ENCODE peak calls at places on chromosomes 7 and 10, in six cellular contexts. J, M, E, O, S and W are unnamed samples. For H3K4me1, the result is how much of the 10 kb centered on the place peaks cover.

GRCh38 chr7:70322786-70323185 is 724.5 kb downstream of the AUTS2 start:
- DNase-seq in S (no peak), J (no peak), M (no peak), O (no peak), E (no peak), W (no peak)

GRCh38 chr7:19175241-19175640 is 30.0 kb upstream of the FERD3L start:
- DNase-seq in E (no peak), O (no peak), J (no peak), M (no peak), S (no peak), W (no peak)

GRCh38 chr7:83782628-83783027 is 133.7 kb upstream of the SEMA3E start:
- DNase-seq in S (no peak), M (no peak), J (peak), O (no peak), E (no peak), W (no peak)

GRCh38 chr10:43234471-43235041 is 32.3 kb downstream of the RASGEF1A start:
- DNase-seq in M (peak), S (no peak), E (no peak), J (no peak), O (peak), W (no peak)

GRCh38 chr7:118104812-118105441 is 79.0 kb upstream of the LSM8 start:
- DNase-seq in M (no peak), J (peak), O (no peak), E (peak), S (no peak), W (no peak)

GRCh38 chr7:38893061-38893460 is 15.9 kb downstream of the VPS41 start:
- DNase-seq in J (peak), S (no peak), E (no peak), M (no peak), O (no peak), W (no peak)

GRCh38 chr10:58810751-58811150 is 298.1 kb downstream of the BICC1 start:
- DNase-seq in S (no peak), J (peak), O (no peak), M (no peak), E (no peak), W (no peak)

GRCh38 chr7:141954334-141954733 is 7.6 kb upstream of the CLEC5A start:
- DNase-seq in M (no peak), O (no peak), S (no peak), E (peak), J (no peak), W (no peak)

GRCh38 chr7:132455306-132455705 is 121.0 kb downstream of the PLXNA4 start:
- DNase-seq in J (no peak), O (peak), S (no peak), E (no peak), M (no peak), W (no peak)

GRCh38 chr7:1939434-1940401 is 269.6 kb downstream of the ELFN1 start:
- DNase-seq in E (no peak), S (no peak), J (no peak), O (peak), M (no peak), W (no peak)

GRCh38 chr7:44158060-44158872 is 17.1 kb upstream of the MYL7 start:
- DNase-seq in O (no peak), M (no peak), E (no peak), S (no peak), J (no peak), W (no peak)

GRCh38 chr10:1022413-1022812 is 3.2 kb downstream of the IDI2 start:
- DNase-seq in S (no peak), J (no peak), E (peak), M (no peak), O (no peak), W (no peak)

GRCh38 chr10:1024103-1024502 is 1.6 kb downstream of the IDI2 start:
- DNase-seq in J (no peak), S (no peak), O (no peak), M (no peak), E (no peak), W (no peak)

GRCh38 chr10:1025684-1026083 is at the start of gene IDI2:
- DNase-seq in J (no peak), S (no peak), O (no peak), M (no peak), E (no peak), W (no peak)

GRCh38 chr10:1029838-1030237 is 4.2 kb upstream of the IDI2 start:
- DNase-seq in S (no peak), E (no peak), M (no peak), J (no peak), O (no peak), W (no peak)

DNA sequence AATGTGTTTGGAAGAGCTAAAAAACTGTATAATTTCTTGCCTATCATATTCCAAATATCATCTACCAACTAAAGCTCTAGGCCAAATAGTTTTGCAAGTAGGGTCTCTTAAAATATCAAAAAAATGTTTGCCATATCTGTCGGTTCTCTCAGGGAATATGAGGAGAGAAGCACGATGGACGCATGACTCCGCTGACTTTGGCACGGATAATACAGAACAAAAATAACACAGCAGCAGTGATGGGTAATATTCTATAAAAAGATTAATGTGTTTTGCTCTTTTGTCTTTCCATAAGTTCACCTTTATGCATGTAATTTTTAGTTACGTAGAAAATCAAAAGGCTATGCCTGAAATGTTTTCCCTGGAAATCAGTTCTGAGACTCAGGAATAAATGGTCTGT is 919 bp upstream of the IDI2 start:
- DNase-seq in E (no peak), O (no peak), J (no peak), S (no peak), M (no peak), W (no peak)
- H3K4me1 ChIP-seq in E (under half), O (under half), J (under half), S (under half), M (under half), W (under half)

DNA sequence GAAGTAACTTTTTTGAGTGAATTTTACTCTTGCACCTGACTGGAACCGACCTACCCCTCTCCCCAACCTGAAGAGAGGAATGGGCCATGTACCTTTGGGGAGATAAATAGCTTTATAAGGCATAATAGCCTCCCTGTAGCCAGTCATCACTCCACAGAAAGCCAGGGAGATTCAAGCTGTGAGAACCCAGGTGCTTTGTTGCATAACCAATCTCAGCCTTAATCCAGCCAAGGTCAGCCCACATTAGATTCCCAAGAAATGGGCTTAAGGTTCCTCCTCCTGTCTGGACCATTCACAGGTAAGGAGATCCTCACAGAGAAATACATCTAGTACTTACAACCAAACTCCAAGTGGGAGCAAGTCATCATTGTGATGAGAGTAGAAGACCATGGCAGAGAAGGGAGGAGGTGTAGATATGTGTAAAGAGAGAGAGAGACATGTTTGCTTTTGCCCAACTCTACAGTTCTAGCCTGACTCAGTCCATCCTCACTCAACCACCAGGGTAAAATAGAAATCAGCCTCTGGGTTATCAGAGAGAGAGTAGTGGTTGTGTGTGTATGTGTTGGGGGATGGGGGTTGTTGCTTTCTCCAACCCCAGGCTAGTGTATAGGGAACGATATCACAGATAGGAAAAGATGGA is 23.6 kb downstream of the SKIDA1 start:
- DNase-seq in E (no peak), J (no peak), S (no peak), O (no peak), M (no peak), W (no peak)
- TF ChIP-seq CTCF in E (no peak), J (no peak), S (no peak), O (no peak), M (no peak), W (no peak)

GRCh38 chr10:29780639-29781038 is 145.9 kb upstream of the SVIL start:
- DNase-seq in M (no peak), O (no peak), E (no peak), J (no peak), S (no peak), W (no peak)

GRCh38 chr10:29783211-29783947 is 148.6 kb upstream of the SVIL start:
- DNase-seq in E (no peak), O (no peak), M (no peak), S (no peak), J (no peak), W (no peak)

GRCh38 chr10:29784175-29784773 is 149.5 kb upstream of the SVIL start:
- DNase-seq in J (peak), O (no peak), S (peak), E (peak), M (peak), W (peak)

GRCh38 chr10:29776246-29776645 is 141.5 kb upstream of the SVIL start:
- DNase-seq in M (no peak), S (no peak), E (no peak), O (no peak), J (no peak), W (no peak)

GRCh38 chr10:29780096-29780495 is 145.3 kb upstream of the SVIL start:
- DNase-seq in S (no peak), M (no peak), E (no peak), J (no peak), O (no peak), W (no peak)
- H3K27ac ChIP-seq in S (no peak), M (no peak), E (no peak), J (no peak), O (no peak), W (no peak)

GRCh38 chr7:111089822-111090426 is 1.0 kb upstream of the LRRN3 start:
- DNase-seq in S (no peak), O (no peak), E (peak), M (no peak), J (peak), W (no peak)

GRCh38 chr7:111092406-111093160 is 1.7 kb downstream of the LRRN3 start:
- DNase-seq in M (no peak), S (no peak), J (peak), O (no peak), E (no peak), W (no peak)

GRCh38 chr7:111088328-111088727 is 2.6 kb upstream of the LRRN3 start:
- DNase-seq in J (no peak), S (no peak), E (no peak), M (no peak), O (no peak), W (no peak)

GRCh38 chr7:111091623-111092370 is 870 bp downstream of the LRRN3 start:
- DNase-seq in M (no peak), J (no peak), S (no peak), O (no peak), E (no peak), W (no peak)

GRCh38 chr7:111090834-111091233 is at the start of gene LRRN3:
- DNase-seq in J (no peak), O (peak), M (no peak), E (peak), S (no peak), W (no peak)
- H3K4me1 ChIP-seq in J (under half), O (under half), M (under half), E (under half), S (under half), W (under half)